ENCODE peak calls at places on chromosomes 6 and 20, in nine cellular contexts. One of them, this sample, is unnamed.

GRCh38 chr6:117947234-117947633 is 40.2 kb downstream of the SLC35F1 start:
- DNase-seq in colonic mucosa: no peak
- DNase-seq in CD8-positive, alpha-beta T cell: no peak
- DNase-seq in iPS DF 6.9: no peak
- DNase-seq in RWPE1: no peak
- DNase-seq in upper lobe of left lung: no peak
- DNase-seq in H54: no peak
- DNase-seq in occipital lobe: no peak
- DNase-seq in cardiac muscle cell: no peak
- DNase-seq in this sample: no peak

GRCh38 chr6:148303616-148304015 is 39.0 kb upstream of the SASH1 start:
- DNase-seq in cardiac muscle cell: no peak
- DNase-seq in CD8-positive, alpha-beta T cell: no peak
- DNase-seq in iPS DF 6.9: no peak
- DNase-seq in upper lobe of left lung: no peak
- DNase-seq in colonic mucosa: no peak
- DNase-seq in occipital lobe: no peak
- DNase-seq in RWPE1: no peak
- DNase-seq in H54: no peak
- DNase-seq in this sample: no peak

GRCh38 chr20:46584508-46584907 is 34.1 kb upstream of the OCSTAMP start:
- DNase-seq in cardiac muscle cell: no peak
- DNase-seq in occipital lobe: no peak
- DNase-seq in upper lobe of left lung: no peak
- DNase-seq in H54: no peak
- DNase-seq in colonic mucosa: no peak
- DNase-seq in iPS DF 6.9: no peak
- DNase-seq in CD8-positive, alpha-beta T cell: no peak
- DNase-seq in RWPE1: no peak
- DNase-seq in this sample: no peak

GRCh38 chr6:111591370-111591900 is 14.2 kb downstream of the TRAF3IP2 start:
- DNase-seq in CD8-positive, alpha-beta T cell: no peak
- DNase-seq in H54: peak
- DNase-seq in cardiac muscle cell: peak
- DNase-seq in RWPE1: peak
- DNase-seq in iPS DF 6.9: no peak
- DNase-seq in upper lobe of left lung: peak
- DNase-seq in colonic mucosa: peak
- DNase-seq in occipital lobe: no peak
- DNase-seq in this sample: peak

GRCh38 chr6:162032620-162033019 is 694.9 kb downstream of the PRKN start:
- DNase-seq in iPS DF 6.9: no peak
- DNase-seq in RWPE1: no peak
- DNase-seq in H54: no peak
- DNase-seq in colonic mucosa: no peak
- DNase-seq in cardiac muscle cell: peak
- DNase-seq in CD8-positive, alpha-beta T cell: no peak
- DNase-seq in upper lobe of left lung: no peak
- DNase-seq in occipital lobe: no peak
- DNase-seq in this sample: no peak

GRCh38 chr6:32472781-32473377 is 33.2 kb downstream of the HLA-DRA start:
- DNase-seq in iPS DF 6.9: no peak
- DNase-seq in cardiac muscle cell: no peak
- DNase-seq in upper lobe of left lung: no peak
- DNase-seq in occipital lobe: no peak
- DNase-seq in RWPE1: no peak
- DNase-seq in H54: no peak
- DNase-seq in CD8-positive, alpha-beta T cell: no peak
- DNase-seq in colonic mucosa: no peak
- DNase-seq in this sample: no peak

GRCh38 chr6:113645986-113646385 is 211.2 kb upstream of the MARCKS start:
- DNase-seq in iPS DF 6.9: no peak
- DNase-seq in H54: no peak
- DNase-seq in cardiac muscle cell: peak
- DNase-seq in colonic mucosa: no peak
- DNase-seq in upper lobe of left lung: no peak
- DNase-seq in RWPE1: no peak
- DNase-seq in CD8-positive, alpha-beta T cell: no peak
- DNase-seq in occipital lobe: no peak
- DNase-seq in this sample: no peak

GRCh38 chr20:47453167-47453782 is 48.4 kb upstream of the NCOA3 start:
- DNase-seq in colonic mucosa: no peak
- DNase-seq in occipital lobe: no peak
- DNase-seq in H54: peak
- DNase-seq in RWPE1: peak
- DNase-seq in CD8-positive, alpha-beta T cell: no peak
- DNase-seq in upper lobe of left lung: no peak
- DNase-seq in cardiac muscle cell: peak
- DNase-seq in iPS DF 6.9: no peak
- DNase-seq in this sample: peak

GRCh38 chr6:15663057-15663638 is 320 bp upstream of the DTNBP1 start:
- DNase-seq in upper lobe of left lung: no peak
- DNase-seq in colonic mucosa: no peak
- DNase-seq in occipital lobe: peak
- DNase-seq in RWPE1: peak
- DNase-seq in cardiac muscle cell: peak
- DNase-seq in H54: peak
- DNase-seq in iPS DF 6.9: no peak
- DNase-seq in CD8-positive, alpha-beta T cell: peak
- DNase-seq in this sample: no peak

GRCh38 chr6:112562348-112563220 is 215.5 kb downstream of the RFPL4B start:
- DNase-seq in CD8-positive, alpha-beta T cell: no peak
- DNase-seq in RWPE1: no peak
- DNase-seq in colonic mucosa: no peak
- DNase-seq in cardiac muscle cell: peak
- DNase-seq in iPS DF 6.9: no peak
- DNase-seq in upper lobe of left lung: no peak
- DNase-seq in occipital lobe: peak
- DNase-seq in H54: no peak
- DNase-seq in this sample: no peak

GRCh38 chr20:53611449-53611894 is 17.8 kb upstream of the ZNF217 start:
- DNase-seq in RWPE1: peak
- DNase-seq in CD8-positive, alpha-beta T cell: no peak
- DNase-seq in cardiac muscle cell: peak
- DNase-seq in occipital lobe: no peak
- DNase-seq in iPS DF 6.9: no peak
- DNase-seq in H54: no peak
- DNase-seq in colonic mucosa: no peak
- DNase-seq in upper lobe of left lung: no peak
- DNase-seq in this sample: peak

GRCh38 chr6:118776607-118777549 is 117.1 kb upstream of the ASF1A start:
- DNase-seq in cardiac muscle cell: peak
- DNase-seq in RWPE1: peak
- DNase-seq in colonic mucosa: peak
- DNase-seq in CD8-positive, alpha-beta T cell: peak
- DNase-seq in upper lobe of left lung: no peak
- DNase-seq in occipital lobe: peak
- DNase-seq in iPS DF 6.9: peak
- DNase-seq in H54: no peak
- DNase-seq in this sample: peak

GRCh38 chr6:111996159-111996558 is 57.7 kb upstream of the CCN6 start:
- DNase-seq in upper lobe of left lung: no peak
- DNase-seq in iPS DF 6.9: no peak
- DNase-seq in colonic mucosa: no peak
- DNase-seq in cardiac muscle cell: no peak
- DNase-seq in CD8-positive, alpha-beta T cell: no peak
- DNase-seq in RWPE1: no peak
- DNase-seq in H54: no peak
- DNase-seq in occipital lobe: no peak
- DNase-seq in this sample: no peak

GRCh38 chr6:52925042-52925441 is 15.5 kb upstream of the GSTA3 start:
- DNase-seq in CD8-positive, alpha-beta T cell: no peak
- DNase-seq in colonic mucosa: no peak
- DNase-seq in occipital lobe: no peak
- DNase-seq in H54: no peak
- DNase-seq in cardiac muscle cell: no peak
- DNase-seq in upper lobe of left lung: no peak
- DNase-seq in RWPE1: peak
- DNase-seq in iPS DF 6.9: no peak
- DNase-seq in this sample: no peak

GRCh38 chr6:47250302-47250701 is 59.4 kb downstream of the TNFRSF21 start:
- DNase-seq in upper lobe of left lung: no peak
- DNase-seq in cardiac muscle cell: no peak
- DNase-seq in RWPE1: no peak
- DNase-seq in occipital lobe: no peak
- DNase-seq in iPS DF 6.9: no peak
- DNase-seq in H54: no peak
- DNase-seq in colonic mucosa: no peak
- DNase-seq in CD8-positive, alpha-beta T cell: no peak
- DNase-seq in this sample: no peak

GRCh38 chr6:112575309-112575834 is 228.2 kb downstream of the RFPL4B start:
- DNase-seq in upper lobe of left lung: no peak
- DNase-seq in H54: no peak
- DNase-seq in colonic mucosa: no peak
- DNase-seq in RWPE1: no peak
- DNase-seq in iPS DF 6.9: no peak
- DNase-seq in cardiac muscle cell: no peak
- DNase-seq in occipital lobe: no peak
- DNase-seq in CD8-positive, alpha-beta T cell: no peak
- DNase-seq in this sample: no peak

GRCh38 chr6:47206626-47207025 is 103.1 kb downstream of the TNFRSF21 start:
- DNase-seq in colonic mucosa: no peak
- DNase-seq in iPS DF 6.9: no peak
- DNase-seq in occipital lobe: no peak
- DNase-seq in H54: no peak
- DNase-seq in RWPE1: no peak
- DNase-seq in CD8-positive, alpha-beta T cell: no peak
- DNase-seq in upper lobe of left lung: no peak
- DNase-seq in cardiac muscle cell: peak
- DNase-seq in this sample: no peak

GRCh38 chr20:9270831-9271230 is 201.9 kb downstream of the PLCB4 start:
- DNase-seq in upper lobe of left lung: no peak
- DNase-seq in H54: no peak
- DNase-seq in RWPE1: no peak
- DNase-seq in cardiac muscle cell: peak
- DNase-seq in colonic mucosa: no peak
- DNase-seq in occipital lobe: no peak
- DNase-seq in iPS DF 6.9: no peak
- DNase-seq in CD8-positive, alpha-beta T cell: no peak
- DNase-seq in this sample: no peak

GRCh38 chr6:108626777-108627176 is 66.1 kb downstream of the FOXO3 start:
- DNase-seq in RWPE1: no peak
- DNase-seq in CD8-positive, alpha-beta T cell: no peak
- DNase-seq in cardiac muscle cell: no peak
- DNase-seq in colonic mucosa: no peak
- DNase-seq in occipital lobe: no peak
- DNase-seq in iPS DF 6.9: no peak
- DNase-seq in upper lobe of left lung: no peak
- DNase-seq in H54: no peak
- DNase-seq in this sample: no peak

GRCh38 chr20:63628246-63628975 is 1.5 kb upstream of the GMEB2 start:
- DNase-seq in iPS DF 6.9: no peak
- DNase-seq in upper lobe of left lung: no peak
- DNase-seq in colonic mucosa: peak
- DNase-seq in H54: no peak
- DNase-seq in RWPE1: peak
- DNase-seq in cardiac muscle cell: peak
- DNase-seq in occipital lobe: no peak
- DNase-seq in CD8-positive, alpha-beta T cell: peak
- DNase-seq in this sample: peak

GRCh38 chr6:169723991-169724553 is at the start of gene PHF10:
- DNase-seq in upper lobe of left lung: peak
- DNase-seq in iPS DF 6.9: no peak
- DNase-seq in occipital lobe: no peak
- DNase-seq in H54: no peak
- DNase-seq in cardiac muscle cell: peak
- DNase-seq in colonic mucosa: peak
- DNase-seq in RWPE1: peak
- DNase-seq in CD8-positive, alpha-beta T cell: peak
- DNase-seq in this sample: no peak

GRCh38 chr6:11418290-11418905 is 119.2 kb upstream of the TMEM170B start:
- DNase-seq in colonic mucosa: no peak
- DNase-seq in upper lobe of left lung: no peak
- DNase-seq in iPS DF 6.9: no peak
- DNase-seq in occipital lobe: no peak
- DNase-seq in H54: no peak
- DNase-seq in CD8-positive, alpha-beta T cell: no peak
- DNase-seq in cardiac muscle cell: no peak
- DNase-seq in RWPE1: no peak
- DNase-seq in this sample: no peak

GRCh38 chr6:127924440-127924839 is 23.6 kb upstream of the THEMIS start:
- DNase-seq in cardiac muscle cell: no peak
- DNase-seq in occipital lobe: no peak
- DNase-seq in colonic mucosa: no peak
- DNase-seq in H54: no peak
- DNase-seq in iPS DF 6.9: no peak
- DNase-seq in RWPE1: peak
- DNase-seq in upper lobe of left lung: no peak
- DNase-seq in CD8-positive, alpha-beta T cell: no peak
- DNase-seq in this sample: no peak

GRCh38 chr20:19644085-19644484 is 114.0 kb upstream of the RIN2 start:
- DNase-seq in colonic mucosa: no peak
- DNase-seq in CD8-positive, alpha-beta T cell: no peak
- DNase-seq in upper lobe of left lung: no peak
- DNase-seq in cardiac muscle cell: no peak
- DNase-seq in iPS DF 6.9: no peak
- DNase-seq in RWPE1: peak
- DNase-seq in H54: no peak
- DNase-seq in occipital lobe: no peak
- DNase-seq in this sample: no peak

GRCh38 chr20:4082406-4083102 is 67.2 kb upstream of the RNF24 start:
- DNase-seq in colonic mucosa: no peak
- DNase-seq in RWPE1: no peak
- DNase-seq in upper lobe of left lung: no peak
- DNase-seq in H54: no peak
- DNase-seq in cardiac muscle cell: peak
- DNase-seq in occipital lobe: no peak
- DNase-seq in iPS DF 6.9: no peak
- DNase-seq in CD8-positive, alpha-beta T cell: peak
- DNase-seq in this sample: no peak

GRCh38 chr6:106114492-106114891 is 28.4 kb downstream of the PRDM1 start:
- DNase-seq in colonic mucosa: no peak
- DNase-seq in CD8-positive, alpha-beta T cell: no peak
- DNase-seq in upper lobe of left lung: no peak
- DNase-seq in H54: no peak
- DNase-seq in cardiac muscle cell: no peak
- DNase-seq in occipital lobe: no peak
- DNase-seq in RWPE1: no peak
- DNase-seq in iPS DF 6.9: no peak
- DNase-seq in this sample: no peak

This sample was measured in SW480.